ENCODE peak calls at places on chromosomes 6 and 20, in nine cellular contexts. Q is activated CD4-positive, alpha-beta T cell treated with anti-CD3 and anti-CD28 coated beads, Interleukin-2, amount 50 U/mL, for 1 hour; H is cerebellum; Y is AG04449; M is sciatic nerve; B is stimulated activated CD8-positive, alpha-beta memory T cell treated with anti-CD3 and anti-CD28 coated beads, Interleukin-15, amount 100 ng/mL, for 1 hour; P is RWPE2; C is mucosa of gallbladder; Z is adrenal gland. L is an unnamed sample.

GRCh38 chr6:166747644-166748595 is 120.9 kb upstream of the RPS6KA2 start:
- DNase-seq in Q (no peak), H (no peak), Y (no peak), M (no peak), B (no peak), P (no peak), C (no peak), Z (no peak), L (no peak)

GRCh38 chr20:50724851-50725721 is 6.3 kb upstream of the PARD6B start:
- DNase-seq in Q (no peak), H (no peak), Y (peak; percentile 80), M (peak; percentile 73), B (no peak), P (peak; percentile 99), C (peak; percentile 54), Z (peak; percentile 80), L (peak; percentile 97)

GRCh38 chr6:41713161-41713649 is 22.2 kb downstream of the TFEB start:
- DNase-seq in Q (no peak), H (peak; percentile 81), Y (no peak), M (no peak), B (no peak), P (peak; percentile 92), C (peak; percentile 87), Z (peak; percentile 83), L (no peak)

GRCh38 chr6:40999498-41000070 is 39.4 kb downstream of the UNC5CL start:
- DNase-seq in Q (no peak), H (no peak), Y (no peak), M (peak; percentile 81), B (no peak), P (no peak), C (peak; percentile 62), Z (peak; percentile 49), L (peak; percentile 79)

GRCh38 chr20:41009960-41010359 is 18.7 kb upstream of the TOP1 start:
- DNase-seq in Q (no peak), H (no peak), Y (no peak), M (no peak), B (no peak), P (no peak), C (no peak), Z (no peak), L (peak; percentile 46)

GRCh38 chr20:43563429-43563828 is 4.6 kb downstream of the SGK2 start:
- DNase-seq in Q (no peak), H (no peak), Y (no peak), M (no peak), B (no peak), P (no peak), C (no peak), Z (no peak), L (no peak)

GRCh38 chr20:20130399-20130798 is 78.1 kb downstream of the CFAP61 start:
- DNase-seq in Q (no peak), H (no peak), Y (no peak), M (no peak), B (no peak), P (no peak), C (no peak), Z (no peak), L (no peak)

GRCh38 chr20:7742479-7742878 is 197.8 kb downstream of the HAO1 start:
- DNase-seq in Q (no peak), H (no peak), Y (no peak), M (no peak), B (no peak), P (no peak), C (peak; percentile 51), Z (no peak), L (no peak)

GRCh38 chr6:79421707-79422484 is 115.3 kb downstream of the LCA5 start:
- DNase-seq in Q (no peak), H (peak; percentile 38), Y (peak; percentile 45), M (no peak), B (no peak), P (no peak), C (peak; percentile 69), Z (peak; percentile 23), L (peak; percentile 96)

GRCh38 chr6:10441004-10441654 is 26.3 kb upstream of the TFAP2A start:
- DNase-seq in Q (no peak), H (no peak), Y (peak; percentile 82), M (no peak), B (no peak), P (peak; percentile 90), C (peak; percentile 71), Z (no peak), L (no peak)

GRCh38 chr20:17859616-17860232 is 108.9 kb downstream of the SNX5 start:
- DNase-seq in Q (no peak), H (peak; percentile 76), Y (no peak), M (no peak), B (no peak), P (no peak), C (no peak), Z (peak; percentile 61), L (peak; percentile 71)